ENCODE peak calls at places on chromosomes 7 and 10, in six cellular contexts. W is tibial artery; U is heart right ventricle; O is activated naive CD4-positive, alpha-beta T cell treated with anti-CD3 and anti-CD28 coated beads for 36 hours; G is A549; N is activated CD8-positive, alpha-beta memory T cell treated with anti-CD3 and anti-CD28 coated beads for 24 hours. I is an unnamed sample.

GRCh38 chr10:119680050-119680449 is 28.9 kb downstream of the BAG3 start:
- DNase-seq in N (no peak), W (no peak), U (no peak), G (peak), O (no peak), I (no peak)

GRCh38 chr10:107914450-107915276 is 750.2 kb upstream of the SORCS1 start:
- DNase-seq in G (no peak), O (no peak), N (no peak), W (no peak), U (no peak), I (peak)

GRCh38 chr7:138970446-138970845 is 10.7 kb downstream of the KIAA1549 start:
- DNase-seq in G (no peak), O (no peak), N (no peak), U (no peak), W (no peak), I (no peak)

GRCh38 chr10:100167521-100168312 is 18.1 kb downstream of the ERLIN1 start:
- DNase-seq in O (no peak), N (no peak), W (no peak), G (no peak), U (no peak), I (no peak)

GRCh38 chr7:140231779-140232491 is 55.2 kb upstream of the KDM7A start:
- DNase-seq in U (no peak), N (no peak), O (peak), G (no peak), W (no peak), I (no peak)

GRCh38 chr7:105810556-105810955 is 65.8 kb downstream of the ATXN7L1 start:
- DNase-seq in O (peak), W (no peak), U (no peak), G (no peak), N (no peak), I (no peak)

GRCh38 chr7:96426027-96426426 is 104.1 kb upstream of the SLC25A13 start:
- DNase-seq in O (no peak), U (no peak), W (no peak), G (no peak), N (no peak), I (no peak)

GRCh38 chr7:140616328-140616727 is 24.3 kb downstream of the DENND2A start:
- DNase-seq in N (no peak), G (no peak), U (no peak), W (no peak), O (no peak), I (no peak)

GRCh38 chr7:93402944-93403343 is 170.8 kb downstream of the VPS50 start:
- DNase-seq in U (no peak), N (no peak), O (no peak), G (no peak), W (no peak), I (no peak)